ENCODE peak calls at places on chromosomes 2 and 18, in seven cellular contexts. U is endodermal cell, K is fibroblast of pulmonary artery, H is PC-9, B is kidney epithelial cell, C is astrocyte of the spinal cord, A is fibroblast of mammary gland. P is an unnamed sample.

GRCh38 chr2:43218550-43219382 is 7.6 kb downstream of the ZFP36L2 start:
- DNase-seq in B (no peak), A (peak; percentile 37), C (peak; percentile 30), U (peak; percentile 83), K (peak; percentile 18), H (peak; percentile 65), P (no peak)

GRCh38 chr2:16973586-16974274 is 308.1 kb upstream of the CYRIA start:
- DNase-seq in U (no peak), K (peak; percentile 1), H (no peak), C (peak; percentile 82), B (no peak), A (peak; percentile 16), P (peak; percentile 94)

GRCh38 chr2:43078781-43079755 is 147.3 kb downstream of the ZFP36L2 start:
- DNase-seq in B (no peak), K (no peak), H (no peak), U (no peak), C (peak; percentile 57), A (peak; percentile 58), P (no peak)

GRCh38 chr18:6280344-6280743 is 134.4 kb downstream of the L3MBTL4 start:
- DNase-seq in B (no peak), A (no peak), C (no peak), U (no peak), H (no peak), K (no peak), P (no peak)

GRCh38 chr2:197075754-197076337 is 149.3 kb upstream of the PGAP1 start:
- DNase-seq in A (peak; percentile 28), U (peak; percentile 58), C (no peak), H (no peak), B (no peak), K (peak; percentile 32), P (no peak)

GRCh38 chr18:27665264-27665799 is 480.2 kb upstream of the CHST9 start:
- DNase-seq in K (no peak), U (peak; percentile 68), H (no peak), B (no peak), C (peak; percentile 12), A (no peak), P (no peak)

GRCh38 chr2:10570076-10570475 is 119.7 kb downstream of the NOL10 start:
- DNase-seq in B (no peak), A (no peak), U (no peak), K (no peak), C (no peak), H (no peak), P (no peak)

GRCh38 chr2:139790807-139791206 is 1010.6 kb upstream of the NXPH2 start:
- DNase-seq in A (peak; percentile 35), B (no peak), H (no peak), C (peak; percentile 51), K (peak; percentile 62), U (no peak), P (peak; percentile 16)

GRCh38 chr18:54607213-54607934 is 16.3 kb downstream of the DYNAP start:
- DNase-seq in A (no peak), K (peak; percentile 18), H (peak; percentile 32), B (peak; percentile 83), C (peak; percentile 35), U (peak; percentile 54), P (peak; percentile 37)

GRCh38 chr2:146489386-146489785 is 1355.4 kb upstream of the ACVR2A start:
- DNase-seq in A (peak; percentile 1), H (no peak), U (no peak), B (no peak), C (no peak), K (no peak), P (no peak)

GRCh38 chr18:8140841-8141501 is 468.3 kb upstream of the RAB12 start:
- DNase-seq in B (no peak), U (peak; percentile 48), A (peak; percentile 99), K (peak; percentile 76), H (no peak), C (peak; percentile 69), P (no peak)

GRCh38 chr2:220134756-220135534 is 507.5 kb downstream of the SLC4A3 start:
- DNase-seq in H (no peak), B (no peak), U (no peak), A (peak; percentile 11), K (peak; percentile 31), C (no peak), P (no peak)

GRCh38 chr2:178070824-178071223 is 1.8 kb downstream of the PDE11A start:
- DNase-seq in K (no peak), B (no peak), A (peak; percentile 22), C (no peak), U (no peak), H (no peak), P (no peak)

GRCh38 chr2:101114268-101114783 is 36.9 kb downstream of the TBC1D8 start:
- DNase-seq in A (no peak), C (no peak), U (no peak), H (no peak), K (no peak), B (no peak), P (no peak)

GRCh38 chr2:157897106-157897971 is 21.2 kb upstream of the ACVR1 start:
- DNase-seq in A (no peak), B (no peak), C (no peak), H (no peak), U (no peak), K (no peak), P (no peak)

GRCh38 chr18:48621815-48622555 is 83.2 kb downstream of the CTIF start:
- DNase-seq in K (no peak), H (peak; percentile 26), B (no peak), A (no peak), C (no peak), U (no peak), P (no peak)

GRCh38 chr2:236646441-236646840 is 76.8 kb downstream of the ACKR3 start:
- DNase-seq in B (no peak), K (no peak), C (no peak), U (no peak), H (no peak), A (no peak), P (no peak)

GRCh38 chr2:143428700-143429099 is 299.5 kb downstream of the ARHGAP15 start:
- DNase-seq in K (no peak), B (no peak), U (no peak), C (no peak), A (peak; percentile 36), H (no peak), P (no peak)

GRCh38 chr18:39486268-39486667 is 1920.7 kb upstream of the CELF4 start:
- DNase-seq in C (no peak), H (no peak), U (no peak), A (no peak), K (no peak), B (no peak), P (no peak)

GRCh38 chr18:39485696-39486095 is 1920.1 kb upstream of the CELF4 start:
- DNase-seq in K (no peak), U (no peak), A (peak; percentile 16), B (no peak), H (no peak), C (no peak), P (no peak)

GRCh38 chr18:39491408-39491807 is 1925.8 kb upstream of the CELF4 start:
- DNase-seq in U (no peak), C (no peak), B (no peak), A (no peak), K (peak; percentile 48), H (no peak), P (no peak)

GRCh38 chr18:39489426-39489825 is 1923.8 kb upstream of the CELF4 start:
- DNase-seq in K (peak; percentile 50), B (no peak), A (peak; percentile 2), C (no peak), H (no peak), U (no peak), P (no peak)

GRCh38 chr18:39487932-39488331 is 1922.3 kb upstream of the CELF4 start:
- DNase-seq in A (no peak), B (no peak), U (no peak), K (no peak), H (no peak), C (no peak), P (no peak)
- H3K4me3 ChIP-seq in A (no peak overlapping the region), B (no peak overlapping the region), U (no peak overlapping the region), K (no peak overlapping the region), H (no peak overlapping the region), C (no peak overlapping the region), P (no peak overlapping the region)

GRCh38 chr18:9682572-9682971 is 25.5 kb upstream of the RAB31 start:
- DNase-seq in C (no peak), U (no peak), B (no peak), K (no peak), H (no peak), A (no peak), P (no peak)

GRCh38 chr18:9683418-9684396 is 24.4 kb upstream of the RAB31 start:
- DNase-seq in K (peak; percentile 88), U (peak; percentile 64), C (peak; percentile 79), H (peak; percentile 75), B (no peak), A (peak; percentile 85), P (no peak)

GRCh38 chr18:9681217-9681616 is 26.9 kb upstream of the RAB31 start:
- DNase-seq in H (no peak), C (no peak), A (no peak), K (no peak), B (no peak), U (no peak), P (no peak)

GRCh38 chr18:9688036-9688741 is 19.9 kb upstream of the RAB31 start:
- DNase-seq in C (peak; percentile 52), U (no peak), A (peak; percentile 69), B (no peak), K (no peak), H (no peak), P (no peak)

GRCh38 chr18:9684901-9685738 is 23.0 kb upstream of the RAB31 start:
- DNase-seq in A (peak; percentile 79), B (no peak), C (peak; percentile 64), H (no peak), K (peak; percentile 72), U (no peak), P (no peak)
- TF ChIP-seq CTCF in A (no peak), B (no peak), C (no peak), H (no peak), K (no peak), U (no peak), P (no peak)

GRCh38 chr2:168192839-168193616 is 54.4 kb downstream of the STK39 start:
- DNase-seq in K (peak; percentile 29), H (no peak), A (no peak), B (no peak), C (no peak), U (peak; percentile 54), P (no peak)
- H3K4me3 ChIP-seq in K (no peak overlapping the region), H (peak overlapping the region; percentile 55), A (no peak overlapping the region), B (no peak overlapping the region), C (no peak overlapping the region), U (no peak overlapping the region), P (no peak overlapping the region)

GRCh38 chr2:207463996-207464395 is 65.8 kb upstream of the CREB1 start:
- DNase-seq in C (no peak), K (no peak), A (no peak), U (no peak), H (no peak), B (no peak), P (no peak)

GRCh38 chr2:207463433-207463832 is 66.3 kb upstream of the CREB1 start:
- DNase-seq in B (no peak), H (no peak), C (no peak), A (peak; percentile 37), K (no peak), U (no peak), P (no peak)

GRCh38 chr2:207459990-207460757 is 69.6 kb upstream of the CREB1 start:
- DNase-seq in C (no peak), U (no peak), K (no peak), B (no peak), H (no peak), A (no peak), P (no peak)

DNA sequence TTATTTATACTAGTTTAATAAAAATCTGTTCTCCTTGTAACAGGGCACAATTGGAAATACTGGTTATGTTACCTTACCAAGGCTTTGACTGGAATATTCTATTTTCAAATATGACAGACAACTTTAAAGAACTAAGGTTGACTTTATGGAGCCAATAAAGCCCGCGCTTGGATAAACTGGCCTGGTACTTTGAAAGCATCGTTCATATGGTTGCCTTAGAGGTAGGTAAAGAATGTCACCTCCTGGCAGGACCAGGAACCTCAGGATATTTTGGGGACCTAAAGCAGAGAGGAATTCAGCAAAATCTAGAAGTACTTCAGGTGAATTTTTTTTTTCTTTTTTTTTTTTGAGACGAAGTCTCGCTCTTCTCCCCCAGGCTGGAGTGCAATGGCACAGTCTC is 71.2 kb upstream of the CREB1 start:
- DNase-seq in B (no peak), U (no peak), K (no peak), H (no peak), C (no peak), A (no peak), P (no peak)
- TF ChIP-seq CTCF in B (no peak), U (peak; percentile 30), K (no peak), H (no peak), C (no peak), A (no peak), P (no peak)